ENCODE peak calls at places on chromosome 7, in six cellular contexts. U is foreskin fibroblast, X is astrocyte of the spinal cord, N is adrenal gland, D is cardiac muscle cell, O is PC-3. M is an unnamed sample.

GRCh38 chr7:85954961-85955360 is 688.7 kb upstream of the GRM3 start:
- DNase-seq in U (no peak), X (no peak), N (no peak), D (no peak), O (no peak), M (no peak)

GRCh38 chr7:81430761-81431160 is 339.1 kb downstream of the HGF start:
- DNase-seq in U (no peak), X (no peak), N (no peak), D (peak), O (no peak), M (no peak)

GRCh38 chr7:157402388-157402703 is 65.5 kb downstream of the DNAJB6 start:
- DNase-seq in U (no peak), X (no peak), N (no peak), D (no peak), O (no peak), M (no peak)

GRCh38 chr7:133077394-133077793 is 4.5 kb downstream of the CHCHD3 start:
- DNase-seq in U (no peak), X (no peak), N (no peak), D (no peak), O (no peak), M (no peak)

GRCh38 chr7:128168667-128169210 is 72.3 kb upstream of the LEP start:
- DNase-seq in U (no peak), X (peak), N (peak), D (peak), O (no peak), M (no peak)

GRCh38 chr7:5892498-5892897 is 6.0 kb upstream of the CCZ1 start:
- DNase-seq in U (no peak), X (no peak), N (peak), D (no peak), O (no peak), M (no peak)

GRCh38 chr7:91656486-91657237 is 223.8 kb downstream of the MTERF1 start:
- DNase-seq in U (peak), X (peak), N (no peak), D (peak), O (no peak), M (peak)

GRCh38 chr7:30941582-30942310 is 22.0 kb upstream of the GHRHR start:
- DNase-seq in U (no peak), X (no peak), N (no peak), D (no peak), O (no peak), M (no peak)

GRCh38 chr7:155298288-155298833 is 683 bp downstream of the INSIG1 start:
- DNase-seq in U (no peak), X (no peak), N (no peak), D (no peak), O (no peak), M (no peak)

GRCh38 chr7:28556036-28556435 is 143.7 kb downstream of the CREB5 start:
- DNase-seq in U (no peak), X (no peak), N (no peak), D (no peak), O (no peak), M (no peak)

GRCh38 chr7:128876586-128876977 is 13.9 kb downstream of the ATP6V1F start:
- DNase-seq in U (no peak), X (no peak), N (no peak), D (no peak), O (no peak), M (no peak)

GRCh38 chr7:79692015-79692414 is 238.5 kb upstream of the MAGI2 start:
- DNase-seq in U (peak), X (peak), N (no peak), D (peak), O (peak), M (peak)

GRCh38 chr7:128108641-128109423 is 77.6 kb upstream of the LRRC4 start:
- DNase-seq in U (no peak), X (no peak), N (no peak), D (no peak), O (no peak), M (no peak)

GRCh38 chr7:69695998-69696657 is 97.9 kb downstream of the AUTS2 start:
- DNase-seq in U (no peak), X (no peak), N (no peak), D (no peak), O (no peak), M (no peak)

GRCh38 chr7:74010407-74010806 is 17.6 kb upstream of the ELN start:
- DNase-seq in U (no peak), X (no peak), N (no peak), D (no peak), O (no peak), M (no peak)

GRCh38 chr7:118575393-118575948 is 351.0 kb downstream of the ANKRD7 start:
- DNase-seq in U (no peak), X (no peak), N (no peak), D (no peak), O (no peak), M (no peak)

GRCh38 chr7:16420329-16420648 is 1.0 kb downstream of the CRPPA start:
- DNase-seq in U (no peak), X (no peak), N (no peak), D (no peak), O (no peak), M (no peak)

GRCh38 chr7:16421333-16422099 is at the start of gene CRPPA:
- DNase-seq in U (peak), X (peak), N (peak), D (peak), O (no peak), M (peak)

GRCh38 chr7:16422100-16422430 is 727 bp upstream of the CRPPA start:
- DNase-seq in U (no peak), X (peak), N (no peak), D (peak), O (no peak), M (peak)

GRCh38 chr7:16419859-16420258 is 1.5 kb downstream of the CRPPA start:
- DNase-seq in U (no peak), X (no peak), N (no peak), D (no peak), O (no peak), M (no peak)

GRCh38 chr7:16420649-16421332 is 547 bp downstream of the CRPPA start:
- DNase-seq in U (peak), X (peak), N (peak), D (peak), O (peak), M (peak)
- TF ChIP-seq CTCF in U (peak), X (peak), N (peak), D (no peak), O (peak), M (no peak)

GRCh38 chr7:4714767-4715384 is 32.8 kb downstream of the FOXK1 start:
- DNase-seq in U (no peak), X (no peak), N (no peak), D (no peak), O (no peak), M (peak)
- H3K4me3 ChIP-seq in U (no peak), X (no peak), N (no peak), D (no peak), O (no peak), M (peak)

GRCh38 chr7:151113344-151114150 is 27.3 kb downstream of the AGAP3 start:
- DNase-seq in U (no peak), X (peak), N (no peak), D (peak), O (peak), M (peak)
- TF ChIP-seq CTCF in U (no peak), X (no peak), N (no peak), D (no peak), O (no peak), M (no peak)

DNA sequence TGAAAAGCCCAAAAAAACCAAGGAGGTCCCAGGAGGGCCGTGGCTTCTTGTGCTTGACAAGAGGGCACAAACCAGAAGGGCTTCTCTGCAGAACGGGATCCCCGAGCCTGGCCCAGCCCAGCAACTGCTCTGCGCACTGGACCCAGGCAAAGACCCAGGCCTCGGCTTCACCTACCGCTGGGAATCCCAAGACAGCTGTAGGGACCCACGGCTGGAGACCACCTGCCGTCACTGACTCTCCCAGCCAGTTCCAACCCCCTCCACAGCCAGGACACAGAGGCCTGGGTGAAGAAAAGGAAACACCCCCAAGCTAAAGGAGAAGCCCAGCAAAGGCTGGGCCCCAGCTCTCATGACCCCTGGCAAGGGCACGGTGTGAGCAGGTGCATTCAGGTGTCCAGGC is 24.3 kb downstream of the PDGFA start:
- DNase-seq in U (no peak), X (no peak), N (no peak), D (no peak), O (no peak), M (no peak)
- H3K4me3 ChIP-seq in U (no peak), X (no peak), N (no peak), D (no peak), O (no peak), M (no peak)